ENCODE peak calls at places on chromosomes 1 and 21, in four cellular contexts. One of them, this sample, is unnamed.
A peak's percentile ranks its signal among the peaks of the same experiment; 100 is the strongest.

GRCh38 chr1:35844826-35845225 is 37.0 kb downstream of the AGO4 start:
- DNase-seq in mammary epithelial cell: no peak
- DNase-seq in epithelial cell of esophagus: no peak
- DNase-seq in cardiac fibroblast: no peak
- DNase-seq in this sample: no peak

GRCh38 chr1:237873487-237873927 is 17.2 kb downstream of the ZP4 start:
- DNase-seq in epithelial cell of esophagus: peak; percentile 96
- DNase-seq in mammary epithelial cell: peak; percentile 98
- DNase-seq in cardiac fibroblast: peak; percentile 16
- DNase-seq in this sample: peak; percentile 31

GRCh38 chr1:220498188-220498587 is 29.7 kb upstream of the MARK1 start:
- DNase-seq in epithelial cell of esophagus: peak; percentile 90
- DNase-seq in cardiac fibroblast: no peak
- DNase-seq in mammary epithelial cell: peak; percentile 92
- DNase-seq in this sample: no peak

GRCh38 chr1:46603481-46603857 is 599 bp downstream of the MKNK1 start:
- DNase-seq in mammary epithelial cell: no peak
- DNase-seq in cardiac fibroblast: no peak
- DNase-seq in epithelial cell of esophagus: no peak
- DNase-seq in this sample: no peak

GRCh38 chr1:87642581-87643129 is 314.0 kb downstream of the LMO4 start:
- DNase-seq in epithelial cell of esophagus: no peak
- DNase-seq in mammary epithelial cell: no peak
- DNase-seq in cardiac fibroblast: peak; percentile 16
- DNase-seq in this sample: peak; percentile 51

GRCh38 chr1:204350857-204351573 is 8.7 kb downstream of the PLEKHA6 start:
- DNase-seq in epithelial cell of esophagus: no peak
- DNase-seq in mammary epithelial cell: no peak
- DNase-seq in cardiac fibroblast: peak; percentile 88
- DNase-seq in this sample: peak; percentile 79

GRCh38 chr1:84939151-84939550 is 46.1 kb upstream of the LPAR3 start:
- DNase-seq in epithelial cell of esophagus: no peak
- DNase-seq in mammary epithelial cell: no peak
- DNase-seq in cardiac fibroblast: peak; percentile 60
- DNase-seq in this sample: no peak

GRCh38 chr1:3640113-3640932 is 9.6 kb downstream of the WRAP73 start:
- DNase-seq in cardiac fibroblast: no peak
- DNase-seq in epithelial cell of esophagus: no peak
- DNase-seq in mammary epithelial cell: no peak
- DNase-seq in this sample: no peak

GRCh38 chr1:1985375-1986050 is 18.1 kb downstream of the CFAP74 start:
- DNase-seq in mammary epithelial cell: no peak
- DNase-seq in cardiac fibroblast: no peak
- DNase-seq in epithelial cell of esophagus: no peak
- DNase-seq in this sample: no peak

GRCh38 chr1:51330331-51331201 is at the start of gene TTC39A:
- DNase-seq in mammary epithelial cell: no peak
- DNase-seq in cardiac fibroblast: no peak
- DNase-seq in epithelial cell of esophagus: no peak
- DNase-seq in this sample: no peak

GRCh38 chr1:205266584-205267305 is 39.0 kb downstream of the TMCC2 start:
- DNase-seq in epithelial cell of esophagus: no peak
- DNase-seq in mammary epithelial cell: no peak
- DNase-seq in cardiac fibroblast: no peak
- DNase-seq in this sample: no peak

GRCh38 chr1:199272690-199273089 is 633.9 kb downstream of the PTPRC start:
- DNase-seq in epithelial cell of esophagus: peak; percentile 91
- DNase-seq in mammary epithelial cell: peak; percentile 90
- DNase-seq in cardiac fibroblast: peak; percentile 96
- DNase-seq in this sample: peak; percentile 87

GRCh38 chr21:39094847-39095525 is 88.3 kb downstream of the PSMG1 start:
- DNase-seq in mammary epithelial cell: no peak
- DNase-seq in cardiac fibroblast: peak; percentile 97
- DNase-seq in epithelial cell of esophagus: no peak
- DNase-seq in this sample: peak; percentile 100

GRCh38 chr1:28518000-28518744 is 12.3 kb downstream of the RCC1 start:
- DNase-seq in cardiac fibroblast: peak; percentile 91
- DNase-seq in epithelial cell of esophagus: peak; percentile 85
- DNase-seq in mammary epithelial cell: peak; percentile 85
- DNase-seq in this sample: peak; percentile 89

GRCh38 chr1:43363283-43363934 is 4.4 kb downstream of the ELOVL1 start:
- DNase-seq in cardiac fibroblast: no peak
- DNase-seq in mammary epithelial cell: no peak
- DNase-seq in epithelial cell of esophagus: no peak
- DNase-seq in this sample: peak; percentile 11

GRCh38 chr1:117609471-117609911 is 3.6 kb downstream of the TENT5C start:
- DNase-seq in mammary epithelial cell: no peak
- DNase-seq in cardiac fibroblast: no peak
- DNase-seq in epithelial cell of esophagus: no peak
- DNase-seq in this sample: no peak

GRCh38 chr1:91604632-91605031 is 104.0 kb downstream of the CDC7 start:
- DNase-seq in epithelial cell of esophagus: no peak
- DNase-seq in cardiac fibroblast: peak; percentile 38
- DNase-seq in mammary epithelial cell: no peak
- DNase-seq in this sample: peak; percentile 46

GRCh38 chr1:184359909-184360308 is 26.9 kb upstream of the C1orf21 start:
- DNase-seq in mammary epithelial cell: peak; percentile 13
- DNase-seq in epithelial cell of esophagus: peak; percentile 13
- DNase-seq in cardiac fibroblast: no peak
- DNase-seq in this sample: no peak

GRCh38 chr1:64846573-64847430 is 101.9 kb downstream of the RAVER2 start:
- DNase-seq in cardiac fibroblast: no peak
- DNase-seq in epithelial cell of esophagus: no peak
- DNase-seq in mammary epithelial cell: no peak
- DNase-seq in this sample: no peak

GRCh38 chr1:119188926-119189325 is 48.5 kb upstream of the WARS2 start:
- DNase-seq in cardiac fibroblast: peak; percentile 41
- DNase-seq in epithelial cell of esophagus: no peak
- DNase-seq in mammary epithelial cell: no peak
- DNase-seq in this sample: peak; percentile 63

GRCh38 chr1:199101139-199101538 is 462.3 kb downstream of the PTPRC start:
- DNase-seq in cardiac fibroblast: no peak
- DNase-seq in mammary epithelial cell: no peak
- DNase-seq in epithelial cell of esophagus: no peak
- DNase-seq in this sample: no peak

GRCh38 chr1:226870323-226871046 is at the start of gene PSEN2:
- DNase-seq in cardiac fibroblast: peak; percentile 55
- DNase-seq in epithelial cell of esophagus: peak; percentile 46
- DNase-seq in mammary epithelial cell: peak; percentile 49
- DNase-seq in this sample: peak; percentile 44

GRCh38 chr21:39317134-39318090 is 4.0 kb upstream of the BRWD1 start:
- DNase-seq in mammary epithelial cell: no peak
- DNase-seq in cardiac fibroblast: no peak
- DNase-seq in epithelial cell of esophagus: peak; percentile 34
- DNase-seq in this sample: no peak

GRCh38 chr1:36323636-36324321 is at the start of gene EVA1B:
- DNase-seq in cardiac fibroblast: peak; percentile 91
- DNase-seq in mammary epithelial cell: peak; percentile 43
- DNase-seq in epithelial cell of esophagus: peak; percentile 59
- DNase-seq in this sample: peak; percentile 91

GRCh38 chr1:162235261-162235780 is 141.3 kb downstream of the SPATA46 start:
- DNase-seq in mammary epithelial cell: no peak
- DNase-seq in cardiac fibroblast: peak; percentile 3
- DNase-seq in epithelial cell of esophagus: no peak
- DNase-seq in this sample: peak; percentile 75

GRCh38 chr1:14519976-14520375 is 78.5 kb upstream of the KAZN start:
- DNase-seq in epithelial cell of esophagus: no peak
- DNase-seq in cardiac fibroblast: no peak
- DNase-seq in mammary epithelial cell: no peak
- DNase-seq in this sample: no peak

GRCh38 chr1:44721521-44722361 is 9.2 kb downstream of the RNU5D-1 start:
- DNase-seq in mammary epithelial cell: peak; percentile 73
- DNase-seq in epithelial cell of esophagus: peak; percentile 96
- DNase-seq in cardiac fibroblast: peak; percentile 96
- DNase-seq in this sample: peak; percentile 96

GRCh38 chr1:8374812-8375211 is 56.9 kb downstream of the SLC45A1 start:
- DNase-seq in mammary epithelial cell: peak; percentile 46
- DNase-seq in epithelial cell of esophagus: peak; percentile 67
- DNase-seq in cardiac fibroblast: peak; percentile 65
- DNase-seq in this sample: no peak

GRCh38 chr1:167328306-167328705 is 107.6 kb downstream of the POU2F1 start:
- DNase-seq in mammary epithelial cell: no peak
- DNase-seq in cardiac fibroblast: no peak
- DNase-seq in epithelial cell of esophagus: no peak
- DNase-seq in this sample: no peak

GRCh38 chr1:209030454-209031167 is 552.9 kb upstream of the CAMK1G start:
- DNase-seq in mammary epithelial cell: no peak
- DNase-seq in cardiac fibroblast: no peak
- DNase-seq in epithelial cell of esophagus: no peak
- DNase-seq in this sample: no peak

GRCh38 chr1:166975361-166976129 is at the start of gene ILDR2:
- DNase-seq in cardiac fibroblast: peak; percentile 40
- DNase-seq in mammary epithelial cell: peak; percentile 14
- DNase-seq in epithelial cell of esophagus: peak; percentile 29
- DNase-seq in this sample: peak; percentile 16

GRCh38 chr1:37945743-37946702 is 830 bp downstream of the INPP5B start:
- DNase-seq in cardiac fibroblast: peak; percentile 98
- DNase-seq in mammary epithelial cell: no peak
- DNase-seq in epithelial cell of esophagus: no peak
- DNase-seq in this sample: peak; percentile 96

GRCh38 chr1:154931940-154932487 is 4.5 kb downstream of the PMVK start:
- DNase-seq in mammary epithelial cell: peak; percentile 83
- DNase-seq in cardiac fibroblast: no peak
- DNase-seq in epithelial cell of esophagus: peak; percentile 80
- DNase-seq in this sample: no peak

DNA sequence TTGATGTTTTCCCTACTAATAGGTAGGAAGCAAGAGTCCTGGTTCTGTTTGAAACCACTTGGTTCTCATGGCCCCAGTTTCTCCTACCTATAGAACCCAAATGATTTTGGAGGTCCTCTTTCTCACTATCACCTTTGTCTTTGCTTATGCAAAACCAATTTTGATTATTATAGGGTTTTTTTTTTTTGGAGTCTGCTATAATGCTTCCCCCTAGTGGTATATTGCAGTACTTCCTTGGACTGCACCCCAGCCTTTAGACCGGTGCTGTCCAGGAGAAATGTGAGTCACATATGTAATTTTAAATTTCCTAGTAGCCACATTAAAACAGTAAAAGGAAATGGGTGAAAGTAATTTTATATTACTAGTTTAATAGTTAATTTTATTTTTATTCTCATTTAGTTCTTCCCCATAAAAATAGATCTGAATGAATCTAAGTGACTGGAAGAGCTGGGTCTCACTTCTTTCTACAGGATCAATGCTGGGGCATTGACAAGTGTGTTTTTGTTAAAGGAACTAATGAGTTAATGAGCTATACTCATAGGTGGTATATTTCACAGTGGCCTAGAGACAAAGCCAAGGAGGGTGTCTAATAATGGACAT is 10.6 kb downstream of the FCMR start:
- DNase-seq in cardiac fibroblast: peak; percentile 84
- DNase-seq in epithelial cell of esophagus: peak; percentile 77
- DNase-seq in mammary epithelial cell: peak; percentile 60
- DNase-seq in this sample: peak; percentile 75
- TF ChIP-seq CTCF in cardiac fibroblast: peak; percentile 71
- TF ChIP-seq CTCF in epithelial cell of esophagus: peak; percentile 75
- TF ChIP-seq CTCF in mammary epithelial cell: peak; percentile 70
- TF ChIP-seq CTCF in this sample: peak; percentile 76

GRCh38 chr1:18119978-18120377 is 12.4 kb downstream of the IGSF21 start:
- DNase-seq in mammary epithelial cell: no peak
- DNase-seq in cardiac fibroblast: no peak
- DNase-seq in epithelial cell of esophagus: no peak
- DNase-seq in this sample: no peak
- H3K4me3 ChIP-seq in mammary epithelial cell: no peak overlapping the region
- H3K4me3 ChIP-seq in cardiac fibroblast: no peak overlapping the region
- H3K4me3 ChIP-seq in epithelial cell of esophagus: no peak overlapping the region
- H3K4me3 ChIP-seq in this sample: no peak overlapping the region

GRCh38 chr1:225820522-225821120 is 10.7 kb downstream of the EPHX1 start:
- DNase-seq in cardiac fibroblast: no peak
- DNase-seq in mammary epithelial cell: no peak
- DNase-seq in epithelial cell of esophagus: peak; percentile 61
- DNase-seq in this sample: no peak
- TF ChIP-seq CTCF in cardiac fibroblast: no peak
- TF ChIP-seq CTCF in mammary epithelial cell: no peak
- TF ChIP-seq CTCF in epithelial cell of esophagus: no peak
- TF ChIP-seq CTCF in this sample: no peak

GRCh38 chr1:23524716-23525401 is 6.2 kb downstream of the E2F2 start:
- DNase-seq in cardiac fibroblast: no peak
- DNase-seq in mammary epithelial cell: no peak
- DNase-seq in epithelial cell of esophagus: no peak
- DNase-seq in this sample: peak; percentile 17
- H3K4me3 ChIP-seq in cardiac fibroblast: no peak overlapping the region
- H3K4me3 ChIP-seq in mammary epithelial cell: no peak overlapping the region
- H3K4me3 ChIP-seq in epithelial cell of esophagus: no peak overlapping the region
- H3K4me3 ChIP-seq in this sample: no peak overlapping the region

GRCh38 chr1:31445951-31446350 is 32.9 kb downstream of the SERINC2 start:
- DNase-seq in cardiac fibroblast: no peak
- DNase-seq in epithelial cell of esophagus: no peak
- DNase-seq in mammary epithelial cell: no peak
- DNase-seq in this sample: no peak

GRCh38 chr1:31444725-31445448 is 31.9 kb downstream of the SERINC2 start:
- DNase-seq in cardiac fibroblast: no peak
- DNase-seq in epithelial cell of esophagus: no peak
- DNase-seq in mammary epithelial cell: no peak
- DNase-seq in this sample: no peak

GRCh38 chr1:31443673-31444072 is 30.7 kb downstream of the SERINC2 start:
- DNase-seq in cardiac fibroblast: no peak
- DNase-seq in mammary epithelial cell: no peak
- DNase-seq in epithelial cell of esophagus: no peak
- DNase-seq in this sample: no peak

GRCh38 chr1:31442648-31442994 is 29.6 kb downstream of the SERINC2 start:
- DNase-seq in epithelial cell of esophagus: no peak
- DNase-seq in mammary epithelial cell: no peak
- DNase-seq in cardiac fibroblast: no peak
- DNase-seq in this sample: no peak

GRCh38 chr1:31447210-31447609 is 34.2 kb downstream of the SERINC2 start:
- DNase-seq in epithelial cell of esophagus: no peak
- DNase-seq in cardiac fibroblast: no peak
- DNase-seq in mammary epithelial cell: no peak
- DNase-seq in this sample: peak; percentile 12
- TF ChIP-seq CTCF in epithelial cell of esophagus: no peak
- TF ChIP-seq CTCF in cardiac fibroblast: no peak
- TF ChIP-seq CTCF in mammary epithelial cell: no peak
- TF ChIP-seq CTCF in this sample: no peak